ENCODE peak calls at places on chromosome 9, in nine cellular contexts. T is adrenal gland, O is MM.1S, K is AG10803, Q is lower lobe of right lung, J is fibroblast of villous mesenchyme, L is foreskin fibroblast, F is AG04450, R is fibroblast of the aortic adventitia. A is an unnamed sample.
A peak's percentile ranks its signal among the peaks of the same experiment; 100 is the strongest.

GRCh38 chr9:131112374-131113159 is 12.8 kb upstream of the NUP214 start:
- DNase-seq in T (no peak), O (no peak), K (no peak), Q (no peak), J (no peak), L (no peak), F (no peak), R (no peak), A (no peak)

GRCh38 chr9:137034039-137034708 is 2.3 kb upstream of the FUT7 start:
- DNase-seq in T (no peak), O (no peak), K (no peak), Q (no peak), J (no peak), L (no peak), F (no peak), R (no peak), A (no peak)

GRCh38 chr9:132590037-132590317 is 7.6 kb downstream of the BARHL1 start:
- DNase-seq in T (no peak), O (no peak), K (no peak), Q (no peak), J (no peak), L (no peak), F (no peak), R (no peak), A (no peak)

GRCh38 chr9:71766663-71767062 is 1.6 kb downstream of the CEMIP2 start:
- DNase-seq in T (no peak), O (no peak), K (no peak), Q (no peak), J (no peak), L (no peak), F (no peak), R (no peak), A (no peak)

GRCh38 chr9:12464910-12465512 is 228.2 kb upstream of the TYRP1 start:
- DNase-seq in T (no peak), O (peak; percentile 10), K (peak; percentile 9), Q (no peak), J (peak; percentile 20), L (peak; percentile 31), F (no peak), R (peak; percentile 44), A (peak; percentile 2)

GRCh38 chr9:128911529-128912035 is 9.2 kb upstream of the PHYHD1 start:
- DNase-seq in T (peak; percentile 28), O (no peak), K (peak; percentile 72), Q (peak; percentile 74), J (peak; percentile 40), L (peak; percentile 90), F (no peak), R (no peak), A (no peak)

GRCh38 chr9:99335280-99335679 is 113.2 kb downstream of the SEC61B start:
- DNase-seq in T (no peak), O (no peak), K (no peak), Q (no peak), J (no peak), L (peak; percentile 37), F (no peak), R (no peak), A (no peak)

GRCh38 chr9:130239363-130239695 is 26.2 kb upstream of the HMCN2 start:
- DNase-seq in T (no peak), O (no peak), K (no peak), Q (no peak), J (no peak), L (no peak), F (no peak), R (no peak), A (no peak)

GRCh38 chr9:114837923-114838322 is 32.1 kb upstream of the TNFSF15 start:
- DNase-seq in T (no peak), O (no peak), K (no peak), Q (no peak), J (no peak), L (peak; percentile 46), F (no peak), R (no peak), A (no peak)

GRCh38 chr9:113220467-113221002 is 542 bp downstream of the FKBP15 start:
- DNase-seq in T (no peak), O (peak; percentile 24), K (peak; percentile 6), Q (no peak), J (no peak), L (no peak), F (no peak), R (no peak), A (no peak)

GRCh38 chr9:113222482-113222841 is 1.1 kb downstream of the SLC31A1 start:
- DNase-seq in T (no peak), O (no peak), K (peak; percentile 49), Q (no peak), J (peak; percentile 66), L (peak; percentile 53), F (no peak), R (peak; percentile 65), A (no peak)

GRCh38 chr9:113221800-113222481 is 597 bp downstream of the SLC31A1 start:
- DNase-seq in T (no peak), O (no peak), K (no peak), Q (no peak), J (no peak), L (no peak), F (no peak), R (peak; percentile 10), A (no peak)

GRCh38 chr9:113219972-113220371 is 1.1 kb downstream of the FKBP15 start:
- DNase-seq in T (no peak), O (peak; percentile 55), K (peak; percentile 91), Q (no peak), J (peak; percentile 76), L (peak; percentile 72), F (peak; percentile 38), R (peak; percentile 25), A (peak; percentile 40)

DNA sequence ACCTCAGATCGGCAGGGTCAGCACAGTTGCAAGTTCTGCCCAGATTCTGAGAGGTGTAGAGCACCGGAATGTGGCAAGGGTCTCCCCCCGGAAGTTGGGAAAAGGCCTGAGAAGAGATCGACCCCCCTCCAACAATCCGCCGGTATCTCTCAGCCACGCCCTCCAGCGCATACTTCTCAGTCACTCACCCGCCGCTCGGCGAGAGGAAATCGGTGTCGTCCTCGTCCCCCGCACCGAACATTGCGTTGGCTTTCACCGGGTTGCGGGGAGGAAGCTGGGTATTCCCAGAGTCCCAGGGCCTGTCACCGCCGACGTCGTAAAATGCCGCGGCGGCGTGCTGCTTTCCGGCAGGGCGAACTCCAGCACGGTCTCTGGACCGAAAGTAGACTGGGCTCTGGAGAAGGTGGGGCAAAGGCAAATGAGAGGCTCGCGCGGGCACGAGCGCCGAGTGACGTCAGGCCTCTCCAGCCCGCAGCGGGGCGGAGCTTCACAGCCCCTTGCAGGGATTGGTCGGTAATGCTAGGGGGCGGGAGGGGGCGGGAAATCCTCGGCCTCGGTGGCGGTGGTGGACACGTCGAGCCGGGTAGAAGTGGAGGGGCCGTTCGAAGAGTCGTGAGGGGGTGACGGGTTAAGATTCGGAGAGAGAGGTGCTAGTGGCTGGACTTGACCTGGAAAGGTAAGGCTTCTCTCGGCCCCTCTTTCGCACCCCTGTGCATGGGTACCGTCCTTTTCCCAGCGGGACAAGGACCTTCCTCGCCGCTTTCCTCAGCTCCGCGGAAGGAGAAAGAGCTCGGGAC is at the start of the genes FKBP15 and SLC31A1:
- DNase-seq in T (peak; percentile 98), O (peak; percentile 98), K (peak; percentile 98), Q (peak; percentile 97), J (peak; percentile 99), L (peak; percentile 100), F (peak; percentile 97), R (peak; percentile 98), A (peak; percentile 95)
- TF ChIP-seq CTCF in T (no peak), O (no peak), K (no peak), Q (no peak), J (no peak), L (no peak), F (no peak), R (no peak), A (no peak)

DNA sequence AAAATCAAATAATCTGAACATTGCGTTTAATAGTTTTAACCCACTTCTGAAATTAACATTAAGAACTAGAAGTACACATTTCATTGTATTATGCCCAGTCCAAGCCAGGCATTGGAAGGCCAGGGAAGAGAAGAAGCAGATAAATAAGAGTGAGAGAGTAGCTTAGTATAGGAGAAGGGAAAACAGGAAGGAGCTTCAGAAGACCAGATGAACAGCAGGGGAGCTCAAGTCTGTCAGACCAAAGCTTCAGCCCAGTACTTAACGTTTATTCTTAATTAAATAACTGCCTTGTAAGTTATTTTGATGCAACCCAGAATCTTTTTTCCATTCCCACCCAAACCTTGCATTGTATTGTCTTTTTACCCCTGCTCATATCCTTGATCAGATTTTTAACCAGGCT is 11.5 kb upstream of the FAM120AOS start:
- DNase-seq in T (no peak), O (no peak), K (no peak), Q (no peak), J (no peak), L (no peak), F (no peak), R (no peak), A (no peak)
- H3K4me3 ChIP-seq in T (no peak overlapping the region), O (no peak overlapping the region), K (no peak overlapping the region), Q (no peak overlapping the region), J (no peak overlapping the region), L (no peak overlapping the region), F (no peak overlapping the region), R (no peak overlapping the region), A (no peak overlapping the region)

GRCh38 chr9:37960631-37961030 is 56.7 kb upstream of the SLC25A51 start:
- DNase-seq in T (no peak), O (no peak), K (no peak), Q (no peak), J (no peak), L (no peak), F (no peak), R (no peak), A (no peak)
- TF ChIP-seq CTCF in T (no peak), O (no peak), K (no peak), Q (no peak), J (no peak), L (no peak), F (no peak), R (no peak), A (no peak)

GRCh38 chr9:101796044-101796443 is 57.6 kb upstream of the GRIN3A start:
- DNase-seq in T (no peak), O (no peak), K (no peak), Q (no peak), J (no peak), L (no peak), F (no peak), R (no peak), A (no peak)

GRCh38 chr9:101795147-101795546 is 56.7 kb upstream of the GRIN3A start:
- DNase-seq in T (no peak), O (no peak), K (no peak), Q (no peak), J (no peak), L (no peak), F (no peak), R (no peak), A (no peak)

GRCh38 chr9:101791533-101791932 is 53.1 kb upstream of the GRIN3A start:
- DNase-seq in T (no peak), O (no peak), K (no peak), Q (no peak), J (no peak), L (no peak), F (no peak), R (no peak), A (no peak)

GRCh38 chr9:101792475-101792874 is 54.0 kb upstream of the GRIN3A start:
- DNase-seq in T (no peak), O (no peak), K (no peak), Q (no peak), J (no peak), L (no peak), F (no peak), R (no peak), A (no peak)

GRCh38 chr9:101791938-101792337 is 53.5 kb upstream of the GRIN3A start:
- DNase-seq in T (no peak), O (peak; percentile 37), K (no peak), Q (no peak), J (peak; percentile 0), L (no peak), F (no peak), R (peak; percentile 0), A (no peak)
- H3K4me3 ChIP-seq in T (no peak overlapping the region), O (no peak overlapping the region), K (no peak overlapping the region), Q (no peak overlapping the region), J (no peak overlapping the region), L (no peak overlapping the region), F (no peak overlapping the region), R (no peak overlapping the region), A (no peak overlapping the region)